ENCODE peak calls at places on chromosomes 16 and 17, in ten cellular contexts. K is esophagus squamous epithelium; X is CD8-positive, alpha-beta memory T cell; P is fibroblast of lung; L is aorta; B is Karpas-422; H is body of pancreas; R is ovary; U is PC-9; W is tibial artery. I is an unnamed sample. For H3K36me3, the result is how much of the 10 kb centered on the place peaks cover.

GRCh38 chr17:49646391-49647255 is 31.3 kb downstream of the SPOP start:
- DNase-seq in K (no peak), X (no peak), P (peak), L (peak), B (no peak), H (no peak), R (no peak), U (peak), W (peak), I (peak)

GRCh38 chr16:84124529-84125073 is 7.9 kb upstream of the MBTPS1 start:
- DNase-seq in K (no peak), X (no peak), P (no peak), L (no peak), B (no peak), H (no peak), R (no peak), U (no peak), W (no peak), I (no peak)

GRCh38 chr17:42188749-42189650 is 3.7 kb upstream of the HCRT start:
- DNase-seq in K (no peak), X (no peak), P (no peak), L (peak), B (no peak), H (no peak), R (no peak), U (no peak), W (no peak), I (no peak)

GRCh38 chr17:42342242-42343008 is 45.8 kb downstream of the STAT3 start:
- DNase-seq in K (no peak), X (no peak), P (peak), L (no peak), B (no peak), H (no peak), R (no peak), U (no peak), W (no peak), I (no peak)

GRCh38 chr17:82083009-82083408 is 15.0 kb downstream of the FASN start:
- DNase-seq in K (no peak), X (no peak), P (no peak), L (no peak), B (no peak), H (no peak), R (no peak), U (no peak), W (no peak), I (no peak)

GRCh38 chr17:16952401-16952800 is 19.5 kb downstream of the TNFRSF13B start:
- DNase-seq in K (no peak), X (no peak), P (no peak), L (no peak), B (no peak), H (no peak), R (no peak), U (no peak), W (no peak), I (no peak)

GRCh38 chr17:68709461-68709860 is 108.3 kb upstream of the FAM20A start:
- DNase-seq in K (no peak), X (no peak), P (no peak), L (no peak), B (no peak), H (no peak), R (no peak), U (no peak), W (no peak), I (no peak)

GRCh38 chr17:76530489-76530814 is 7.1 kb downstream of the CYGB start:
- DNase-seq in K (no peak), X (no peak), P (peak), L (no peak), B (no peak), H (no peak), R (no peak), U (no peak), W (no peak), I (no peak)

GRCh38 chr16:83105279-83106077 is 478.7 kb downstream of the CDH13 start:
- DNase-seq in K (no peak), X (no peak), P (no peak), L (no peak), B (no peak), H (no peak), R (no peak), U (no peak), W (no peak), I (no peak)

GRCh38 chr17:37713028-37713431 is 31.8 kb downstream of the HNF1B start:
- DNase-seq in K (no peak), X (no peak), P (no peak), L (no peak), B (no peak), H (peak), R (no peak), U (no peak), W (no peak), I (no peak)

GRCh38 chr16:87351320-87351698 is 32.3 kb downstream of the FBXO31 start:
- DNase-seq in K (no peak), X (no peak), P (no peak), L (no peak), B (no peak), H (no peak), R (no peak), U (no peak), W (no peak), I (no peak)

GRCh38 chr16:78505544-78506371 is 406.3 kb downstream of the WWOX start:
- DNase-seq in K (no peak), X (no peak), P (peak), L (peak), B (no peak), H (peak), R (peak), U (no peak), W (peak), I (no peak)

GRCh38 chr16:19555938-19556778 is 655 bp downstream of the VPS35L start:
- DNase-seq in K (no peak), X (peak), P (peak), L (no peak), B (peak), H (no peak), R (no peak), U (no peak), W (no peak), I (no peak)

GRCh38 chr16:67943619-67944503 is at the start of gene LCAT:
- DNase-seq in K (no peak), X (no peak), P (peak), L (peak), B (no peak), H (no peak), R (peak), U (no peak), W (peak), I (no peak)

GRCh38 chr17:32783602-32784001 is 93.3 kb downstream of the MYO1D start:
- DNase-seq in K (no peak), X (peak), P (peak), L (no peak), B (peak), H (no peak), R (no peak), U (peak), W (no peak), I (no peak)

GRCh38 chr16:88651276-88651988 is 579 bp upstream of the CYBA start:
- DNase-seq in K (peak), X (peak), P (no peak), L (peak), B (peak), H (peak), R (no peak), U (peak), W (peak), I (no peak)

GRCh38 chr16:75218256-75219076 is at the start of gene CTRB1:
- DNase-seq in K (no peak), X (no peak), P (no peak), L (no peak), B (no peak), H (peak), R (no peak), U (no peak), W (no peak), I (no peak)

GRCh38 chr16:54928016-54928356 is 2.7 kb upstream of the IRX5 start:
- DNase-seq in K (no peak), X (no peak), P (peak), L (no peak), B (peak), H (no peak), R (no peak), U (peak), W (no peak), I (no peak)

GRCh38 chr16:88439706-88440105 is 13.4 kb upstream of the ZFPM1 start:
- DNase-seq in K (no peak), X (no peak), P (no peak), L (no peak), B (no peak), H (no peak), R (no peak), U (no peak), W (no peak), I (no peak)

GRCh38 chr16:61233718-61234117 is 802.5 kb downstream of the CDH8 start:
- DNase-seq in K (no peak), X (no peak), P (no peak), L (no peak), B (no peak), H (no peak), R (no peak), U (no peak), W (no peak), I (no peak)

GRCh38 chr17:45430738-45431530 is 1.7 kb downstream of the ARHGAP27 start:
- DNase-seq in K (no peak), X (no peak), P (no peak), L (peak), B (no peak), H (peak), R (no peak), U (peak), W (no peak), I (peak)

GRCh38 chr17:2071421-2072281 is 16.7 kb downstream of the HIC1 start:
- DNase-seq in K (no peak), X (no peak), P (peak), L (peak), B (no peak), H (no peak), R (peak), U (no peak), W (no peak), I (no peak)
- H3K27ac ChIP-seq in K (peak), X (no peak), P (peak), L (no peak), B (no peak), H (peak), R (peak), U (no peak), W (peak), I (peak)

DNA sequence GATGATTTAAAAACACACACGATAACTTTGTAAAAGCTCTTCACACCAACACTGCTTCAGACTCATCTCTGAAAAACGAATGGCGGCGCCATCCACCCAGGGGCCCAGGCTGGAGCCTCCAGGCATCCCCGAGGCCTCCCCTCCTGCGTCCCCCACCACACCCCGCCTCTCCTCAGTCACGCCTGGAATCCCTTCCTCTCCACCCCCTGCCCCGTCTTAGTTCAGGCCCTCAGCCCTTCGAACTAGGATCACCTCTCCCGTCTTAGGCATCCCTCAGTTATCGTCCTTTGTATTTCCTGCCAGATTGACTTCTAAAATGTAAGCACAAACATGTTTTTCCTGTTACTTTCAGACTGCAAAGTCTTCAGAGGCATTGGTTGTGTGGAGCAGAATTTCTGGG is 58.3 kb downstream of the NDEL1 start:
- DNase-seq in K (no peak), X (no peak), P (no peak), L (peak), B (no peak), H (no peak), R (no peak), U (no peak), W (no peak), I (no peak)
- H3K36me3 ChIP-seq in K (half or more), X (under half), P (under half), L (under half), B (under half), H (under half), R (under half), U (under half), W (half or more), I (half or more)

GRCh38 chr17:13426991-13427390 is 174.7 kb downstream of the HS3ST3A1 start:
- DNase-seq in K (no peak), X (no peak), P (no peak), L (no peak), B (no peak), H (no peak), R (no peak), U (no peak), W (no peak), I (no peak)
- H3K4me3 ChIP-seq in K (no peak), X (no peak), P (no peak), L (no peak), B (no peak), H (no peak), R (no peak), U (no peak), W (no peak), I (no peak)

GRCh38 chr16:31202402-31203385 is at the start of gene PYCARD:
- DNase-seq in K (no peak), X (peak), P (peak), L (peak), B (peak), H (peak), R (peak), U (no peak), W (peak), I (peak)
- H3K27ac ChIP-seq in K (peak), X (peak), P (no peak), L (no peak), B (no peak), H (peak), R (peak), U (no peak), W (peak), I (peak)

I was measured in RWPE2.